ENCODE peak calls at places on chromosomes 12 and 14, in eight cellular contexts. T is cardiac fibroblast, V is choroid plexus epithelial cell, S is OCI-LY7, L is IMR-90, Y is GM12878, C is heart right ventricle, P is fibroblast of the aortic adventitia. G is an unnamed sample.
A peak's percentile ranks its signal among the peaks of the same experiment; 100 is the strongest.

GRCh38 chr12:75909714-75910451 is 121.7 kb downstream of the PHLDA1 start:
- DNase-seq in L (no peak), T (peak; percentile 9), P (no peak), S (no peak), C (no peak), V (no peak), Y (no peak), G (no peak)

GRCh38 chr14:55297611-55298323 is 26.5 kb downstream of the FBXO34 start:
- DNase-seq in Y (no peak), L (no peak), C (no peak), V (no peak), P (no peak), T (no peak), S (peak; percentile 19), G (peak; percentile 65)

GRCh38 chr12:19000836-19001235 is 128.7 kb upstream of the PLEKHA5 start:
- DNase-seq in S (no peak), P (no peak), L (no peak), T (no peak), Y (no peak), V (no peak), C (no peak), G (no peak)

GRCh38 chr14:55126932-55127490 is 2.0 kb upstream of the LGALS3 start:
- DNase-seq in T (no peak), P (no peak), C (no peak), Y (no peak), S (no peak), V (no peak), L (no peak), G (no peak)

GRCh38 chr12:124236651-124237050 is 58.2 kb upstream of the RFLNA start:
- DNase-seq in S (no peak), L (peak; percentile 63), C (no peak), P (peak; percentile 75), Y (no peak), T (peak; percentile 86), V (peak; percentile 89), G (no peak)

GRCh38 chr12:76714415-76714814 is 49.5 kb upstream of the ZDHHC17 start:
- DNase-seq in S (no peak), Y (no peak), C (no peak), L (no peak), V (no peak), P (no peak), T (no peak), G (no peak)

GRCh38 chr14:64507376-64508156 is 3.0 kb downstream of the ZBTB1 start:
- DNase-seq in C (no peak), S (no peak), L (peak; percentile 58), P (no peak), V (peak; percentile 57), T (peak; percentile 56), Y (no peak), G (no peak)

GRCh38 chr12:123387508-123388217 is 3.7 kb downstream of the KMT5A start:
- DNase-seq in L (no peak), C (no peak), V (peak; percentile 8), S (peak; percentile 49), Y (no peak), T (no peak), P (no peak), G (no peak)

GRCh38 chr14:91946313-91947195 is 940 bp downstream of the FBLN5 start:
- DNase-seq in Y (no peak), T (peak; percentile 48), V (peak; percentile 71), L (peak; percentile 41), C (no peak), S (no peak), P (peak; percentile 56), G (no peak)

GRCh38 chr14:101873401-101873800 is 91.0 kb upstream of the DYNC1H1 start:
- DNase-seq in S (no peak), Y (no peak), T (no peak), C (no peak), V (no peak), L (no peak), P (no peak), G (no peak)

GRCh38 chr14:80304125-80304766 is 92.9 kb upstream of the DIO2 start:
- DNase-seq in S (no peak), V (peak; percentile 68), P (peak; percentile 50), T (peak; percentile 81), C (no peak), L (peak; percentile 46), Y (no peak), G (no peak)

GRCh38 chr14:91396959-91397815 is 20.4 kb downstream of the CCDC88C start:
- DNase-seq in S (peak; percentile 87), C (no peak), P (no peak), Y (no peak), T (no peak), V (no peak), L (no peak), G (peak; percentile 67)

GRCh38 chr12:123431951-123432886 is 4.3 kb downstream of the RILPL2 start:
- DNase-seq in T (no peak), Y (no peak), S (peak; percentile 47), P (no peak), V (no peak), C (no peak), L (no peak), G (no peak)

GRCh38 chr12:12474931-12475485 is 87.7 kb downstream of the DUSP16 start:
- DNase-seq in C (no peak), S (no peak), Y (peak; percentile 87), P (peak; percentile 4), T (peak; percentile 60), V (peak; percentile 17), L (peak; percentile 43), G (peak; percentile 90)

GRCh38 chr14:71137536-71138235 is 230.4 kb downstream of the PCNX1 start:
- DNase-seq in S (no peak), Y (no peak), P (no peak), T (no peak), V (no peak), L (no peak), C (no peak), G (no peak)

GRCh38 chr12:122080149-122081107 is 1.9 kb downstream of the MLXIP start:
- DNase-seq in P (peak; percentile 93), T (peak; percentile 93), C (no peak), Y (no peak), S (no peak), L (peak; percentile 86), V (peak; percentile 83), G (no peak)

GRCh38 chr14:91414475-91415342 is 2.9 kb downstream of the CCDC88C start:
- DNase-seq in V (no peak), T (no peak), L (no peak), Y (no peak), C (no peak), P (no peak), S (no peak), G (no peak)

GRCh38 chr12:109734219-109735000 is 20.8 kb downstream of the FAM222A start:
- DNase-seq in C (peak; percentile 10), Y (no peak), T (peak; percentile 32), L (peak; percentile 1), V (peak; percentile 35), S (no peak), P (no peak), G (no peak)

DNA sequence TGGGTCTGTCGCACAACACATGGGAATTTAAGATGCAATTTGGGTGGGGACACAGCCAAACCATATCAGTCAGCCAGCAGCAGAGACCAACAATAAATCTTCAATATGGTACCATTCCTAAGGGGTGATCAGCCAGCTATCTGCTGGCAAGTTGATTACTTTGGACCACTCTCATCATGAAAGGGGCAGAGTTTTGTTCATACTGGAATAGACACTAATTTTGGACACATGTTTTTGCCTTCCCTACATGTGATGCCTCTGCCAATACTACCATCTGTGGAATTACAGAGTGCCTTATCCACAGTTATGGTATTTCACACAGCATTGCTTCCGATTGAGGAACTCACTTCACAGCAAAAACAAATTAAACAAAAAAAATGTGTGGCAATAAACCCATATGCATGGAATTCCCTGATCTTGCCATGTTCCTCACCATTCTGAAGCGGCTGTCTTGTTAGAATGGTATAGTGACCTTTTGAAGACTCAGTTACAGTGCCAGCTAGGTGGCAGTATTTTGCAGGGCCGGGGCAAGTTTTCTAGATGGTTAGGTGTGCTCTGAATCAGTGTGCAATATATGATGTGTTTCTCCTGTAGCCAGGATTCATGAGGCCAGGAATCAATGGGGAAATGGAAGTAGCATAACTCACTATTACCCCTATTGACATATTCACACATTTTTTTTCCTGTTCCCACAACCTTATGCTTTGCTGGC is 179.0 kb upstream of the IGF1 start:
- DNase-seq in P (no peak), S (no peak), T (no peak), Y (no peak), L (no peak), V (no peak), C (no peak), G (no peak)
- TF ChIP-seq CTCF in P (no peak), S (peak; percentile 64), T (no peak), Y (no peak), L (no peak), V (peak; percentile 20), C (no peak), G (no peak)

GRCh38 chr12:105561981-105562726 is 231.7 kb downstream of the C12orf75 start:
- DNase-seq in S (no peak), L (peak; percentile 90), V (peak; percentile 48), Y (no peak), P (peak; percentile 86), C (peak; percentile 31), T (peak; percentile 93), G (no peak)
- TF ChIP-seq CTCF in S (no peak), L (no peak), V (peak; percentile 11), Y (no peak), P (no peak), C (no peak), T (no peak), G (no peak)

GRCh38 chr12:81369175-81369574 is 291.3 kb downstream of the ACSS3 start:
- DNase-seq in T (no peak), Y (no peak), V (no peak), S (no peak), P (no peak), L (no peak), C (no peak), G (no peak)

GRCh38 chr12:81359736-81360135 is 281.9 kb downstream of the ACSS3 start:
- DNase-seq in S (no peak), C (no peak), T (no peak), L (no peak), P (no peak), Y (no peak), V (no peak), G (no peak)

GRCh38 chr12:81360916-81361315 is 283.0 kb downstream of the ACSS3 start:
- DNase-seq in P (no peak), T (no peak), Y (no peak), V (no peak), L (no peak), C (no peak), S (no peak), G (no peak)

GRCh38 chr12:81365284-81365683 is 287.4 kb downstream of the ACSS3 start:
- DNase-seq in S (no peak), C (no peak), Y (no peak), L (no peak), P (no peak), T (no peak), V (no peak), G (no peak)
- TF ChIP-seq CTCF in S (no peak), C (no peak), Y (no peak), L (no peak), P (no peak), T (no peak), V (no peak), G (no peak)

DNA sequence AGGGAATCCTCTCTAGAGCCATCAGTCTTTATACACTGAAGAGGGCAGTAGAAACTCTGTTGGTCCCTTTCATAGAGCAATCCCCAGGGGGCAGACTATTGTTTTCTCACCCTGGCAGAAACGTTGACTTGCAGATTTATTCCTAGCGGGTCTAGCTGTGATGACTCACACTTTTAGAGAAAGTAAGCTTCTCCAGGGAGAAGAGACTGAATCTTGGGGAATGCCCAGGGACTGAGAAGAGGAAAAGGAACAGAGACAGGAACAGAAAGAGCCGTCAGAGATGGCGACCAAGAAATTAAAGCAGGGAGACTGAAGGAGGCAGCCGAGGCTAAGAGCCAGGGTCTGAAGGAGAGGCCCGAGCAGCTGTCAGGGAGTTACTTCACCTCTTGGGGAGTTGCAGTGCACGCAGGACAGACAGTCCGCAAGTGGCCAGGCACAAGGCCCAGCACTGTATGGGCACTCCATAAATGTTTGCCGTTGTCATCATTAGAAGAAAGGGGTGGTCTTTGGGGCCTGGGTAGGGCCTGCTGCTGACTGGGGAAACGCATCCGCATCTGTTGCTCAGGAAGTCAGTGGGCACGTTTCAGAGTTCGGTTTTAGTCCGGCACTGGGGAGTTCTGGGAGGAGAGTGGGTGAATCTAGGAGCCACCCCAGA is 13.0 kb downstream of the PLEKHG6 start:
- DNase-seq in C (no peak), S (peak; percentile 77), V (peak; percentile 95), L (peak; percentile 94), T (peak; percentile 98), P (peak; percentile 97), Y (peak; percentile 71), G (peak; percentile 78)
- TF ChIP-seq CTCF in C (peak; percentile 63), S (peak; percentile 88), V (peak; percentile 66), L (peak; percentile 84), T (peak; percentile 53), P (peak; percentile 62), Y (peak; percentile 45), G (no peak)

G was measured in GM20000.